ENCODE peak calls at places on chromosomes 3 and 15, in four cellular contexts. Q is esophagus squamous epithelium, C is sigmoid colon, D is A673. I is an unnamed sample.

GRCh38 chr3:113312416-113312815 is 101.1 kb downstream of the BOC start:
- DNase-seq in Q (no peak), C (no peak), D (peak; percentile 21), I (no peak)

GRCh38 chr15:93987068-93987467 is 244.3 kb upstream of the MCTP2 start:
- DNase-seq in Q (no peak), C (no peak), D (no peak), I (no peak)

GRCh38 chr3:184377882-184378445 is at the start of gene THPO:
- DNase-seq in Q (no peak), C (peak; percentile 64), D (no peak), I (no peak)

GRCh38 chr15:70268698-70269251 is 171.1 kb upstream of the TLE3 start:
- DNase-seq in Q (no peak), C (no peak), D (no peak), I (peak; percentile 56)

GRCh38 chr3:18807593-18807992 is 340.7 kb upstream of the KCNH8 start:
- DNase-seq in Q (no peak), C (no peak), D (no peak), I (no peak)

GRCh38 chr3:45134758-45135521 is 11.2 kb downstream of the CDCP1 start:
- DNase-seq in Q (no peak), C (no peak), D (no peak), I (no peak)

GRCh38 chr3:64730651-64731050 is 42.9 kb upstream of the ADAMTS9 start:
- DNase-seq in Q (no peak), C (no peak), D (no peak), I (no peak)

GRCh38 chr3:26621891-26622633 is 510 bp upstream of the LRRC3B start:
- DNase-seq in Q (no peak), C (no peak), D (no peak), I (no peak)

GRCh38 chr15:68528891-68529290 is 49.9 kb upstream of the CORO2B start:
- DNase-seq in Q (no peak), C (no peak), D (peak; percentile 21), I (no peak)

GRCh38 chr3:37054370-37054769 is 61.1 kb downstream of the MLH1 start:
- DNase-seq in Q (no peak), C (no peak), D (peak; percentile 87), I (peak; percentile 25)

GRCh38 chr15:51497806-51498205 is 124.8 kb downstream of the DMXL2 start:
- DNase-seq in Q (no peak), C (no peak), D (peak; percentile 39), I (no peak)

GRCh38 chr3:49716691-49717538 is 2.6 kb downstream of the AMIGO3 start:
- DNase-seq in Q (no peak), C (peak; percentile 60), D (no peak), I (peak; percentile 14)

GRCh38 chr3:170751083-170751893 is 118.7 kb downstream of the RPL22L1 start:
- DNase-seq in Q (no peak), C (peak; percentile 73), D (peak; percentile 91), I (no peak)

GRCh38 chr3:9703736-9704342 is at the start of gene CPNE9:
- DNase-seq in Q (no peak), C (no peak), D (no peak), I (no peak)

GRCh38 chr15:25905140-25905539 is 42.0 kb upstream of the ATP10A start:
- DNase-seq in Q (no peak), C (peak; percentile 69), D (no peak), I (no peak)

GRCh38 chr3:143122608-143123352 is 3.2 kb downstream of the CHST2 start:
- DNase-seq in Q (no peak), C (no peak), D (no peak), I (peak; percentile 53)

GRCh38 chr15:25177955-25178801 is 223.4 kb downstream of the SNRPN start:
- DNase-seq in Q (no peak), C (peak; percentile 45), D (no peak), I (no peak)

GRCh38 chr3:73572371-73572770 is 52.4 kb downstream of the PDZRN3 start:
- DNase-seq in Q (no peak), C (no peak), D (no peak), I (no peak)

GRCh38 chr3:183478501-183478900 is 50.1 kb upstream of the MCF2L2 start:
- DNase-seq in Q (no peak), C (no peak), D (no peak), I (no peak)

GRCh38 chr3:141875893-141876380 is 506 bp upstream of the ATP1B3 start:
- DNase-seq in Q (no peak), C (peak; percentile 93), D (peak; percentile 85), I (no peak)

GRCh38 chr3:70531838-70532489 is 219.5 kb upstream of the MDFIC2 start:
- DNase-seq in Q (no peak), C (no peak), D (no peak), I (no peak)

GRCh38 chr3:70071138-70071537 is 71.6 kb downstream of the SAMMSON start:
- DNase-seq in Q (no peak), C (no peak), D (no peak), I (no peak)

GRCh38 chr15:46607103-46607502 is 972.3 kb downstream of the SQOR start:
- DNase-seq in Q (no peak), C (no peak), D (no peak), I (no peak)

GRCh38 chr3:140177943-140178342 is 243.0 kb downstream of the CLSTN2 start:
- DNase-seq in Q (no peak), C (no peak), D (no peak), I (no peak)

GRCh38 chr3:70990190-70990589 is 593.3 kb downstream of the FOXP1 start:
- DNase-seq in Q (no peak), C (no peak), D (no peak), I (no peak)

GRCh38 chr15:57114070-57114469 is 195.6 kb downstream of the TCF12 start:
- DNase-seq in Q (no peak), C (no peak), D (no peak), I (no peak)

GRCh38 chr3:156353535-156353934 is 201.4 kb downstream of the SSR3 start:
- DNase-seq in Q (no peak), C (no peak), D (peak; percentile 63), I (no peak)

DNA sequence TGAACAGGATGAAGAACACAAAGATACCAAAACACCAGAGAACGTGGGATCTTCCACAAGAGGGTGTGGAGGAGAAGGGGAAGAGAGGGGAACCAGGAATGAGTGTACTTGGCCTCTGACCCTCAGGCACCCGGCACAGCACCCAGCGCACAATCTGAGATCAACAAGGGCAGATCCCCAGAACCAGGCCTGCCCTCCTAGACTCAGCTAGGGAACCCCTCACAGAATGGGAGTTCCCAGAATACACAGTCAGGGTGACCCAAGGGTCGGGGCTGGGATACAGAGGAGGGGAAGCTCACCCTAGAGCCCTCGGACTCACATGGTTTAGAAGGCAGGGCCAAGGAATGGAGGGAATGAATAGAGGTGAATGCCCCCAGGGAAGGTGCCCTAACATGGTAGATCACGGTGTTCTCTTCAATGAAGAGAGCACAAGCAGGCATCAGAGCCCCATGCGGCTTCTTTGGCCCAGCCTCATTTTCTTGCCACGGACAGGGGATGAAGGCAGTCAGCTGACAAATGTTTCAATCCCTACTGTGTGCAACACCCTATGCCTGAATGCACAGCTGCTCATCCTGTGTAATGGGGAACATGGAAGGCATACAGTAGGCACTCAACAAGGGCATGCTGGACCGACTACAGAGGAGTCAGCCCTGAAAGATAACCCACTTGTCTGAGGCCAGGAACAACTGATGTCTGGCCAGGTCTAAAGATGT is 13.1 kb downstream of the BMF start:
- DNase-seq in Q (no peak), C (no peak), D (no peak), I (no peak)
- H3K4me3 ChIP-seq in Q (no peak overlapping the region), C (no peak overlapping the region), D (no peak overlapping the region), I (no peak overlapping the region)

GRCh38 chr3:53199834-53200233 is 38.8 kb downstream of the PRKCD start:
- DNase-seq in Q (no peak), C (no peak), D (no peak), I (no peak)
- TF ChIP-seq CTCF in Q (no peak), C (no peak), D (peak; percentile 25), I (peak; percentile 27)

DNA sequence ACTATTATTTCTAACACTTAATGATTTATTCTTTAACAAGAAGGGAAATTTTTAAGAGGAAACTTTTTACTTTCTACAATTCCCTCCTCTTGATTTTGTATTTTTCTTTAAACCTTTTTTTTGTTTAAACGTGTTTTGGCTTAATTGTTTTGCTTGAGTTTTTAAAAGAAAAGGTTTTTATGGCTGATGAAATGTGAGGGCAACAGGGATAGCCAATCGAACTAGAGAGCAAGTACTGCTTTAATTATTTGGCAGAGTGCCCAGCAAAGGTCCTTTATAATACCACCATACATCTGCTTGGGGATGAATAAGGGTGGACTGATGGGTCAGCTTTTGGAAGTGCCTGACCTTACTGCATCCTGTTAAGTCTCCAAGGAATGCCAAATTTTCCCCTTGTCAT is 19.6 kb upstream of the MTHFS start:
- DNase-seq in Q (no peak), C (no peak), D (no peak), I (no peak)
- H3K36me3 ChIP-seq in Q (no peaks in the 10 kb centered on the region), C (peaks cover 12% of the 10 kb centered on the region), D (peaks cover 9% of the 10 kb centered on the region), I (peaks cover 8% of the 10 kb centered on the region)

GRCh38 chr15:23897091-23897490 is 210.0 kb upstream of the NDN start:
- DNase-seq in Q (no peak), C (no peak), D (no peak), I (no peak)
- H3K4me3 ChIP-seq in Q (no peak overlapping the region), C (peak overlapping the region; percentile 25), D (no peak overlapping the region), I (no peak overlapping the region)

DNA sequence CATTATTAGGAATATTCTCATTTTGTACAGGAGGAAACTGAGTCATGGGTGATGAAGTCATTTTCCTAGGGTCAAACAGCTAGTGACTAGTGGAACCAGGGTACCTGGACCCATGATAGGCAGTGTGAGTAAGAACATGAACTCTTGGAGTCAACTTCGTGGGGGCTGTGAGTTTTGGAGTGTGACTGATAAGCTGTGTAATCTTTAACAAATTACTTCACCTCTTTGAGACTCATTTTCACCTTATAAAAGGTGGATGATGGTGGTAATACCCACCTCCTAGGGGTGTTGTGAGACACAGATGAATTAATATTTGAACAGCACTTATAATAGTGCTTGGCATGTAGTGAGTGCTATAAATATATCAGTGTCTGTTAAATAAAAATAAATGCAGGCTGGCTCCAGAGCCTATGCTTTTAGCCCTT is 9.1 kb downstream of the SEMA6D start:
- DNase-seq in Q (no peak), C (no peak), D (no peak), I (no peak)
- TF ChIP-seq CTCF in Q (no peak), C (no peak), D (no peak), I (no peak)

DNA sequence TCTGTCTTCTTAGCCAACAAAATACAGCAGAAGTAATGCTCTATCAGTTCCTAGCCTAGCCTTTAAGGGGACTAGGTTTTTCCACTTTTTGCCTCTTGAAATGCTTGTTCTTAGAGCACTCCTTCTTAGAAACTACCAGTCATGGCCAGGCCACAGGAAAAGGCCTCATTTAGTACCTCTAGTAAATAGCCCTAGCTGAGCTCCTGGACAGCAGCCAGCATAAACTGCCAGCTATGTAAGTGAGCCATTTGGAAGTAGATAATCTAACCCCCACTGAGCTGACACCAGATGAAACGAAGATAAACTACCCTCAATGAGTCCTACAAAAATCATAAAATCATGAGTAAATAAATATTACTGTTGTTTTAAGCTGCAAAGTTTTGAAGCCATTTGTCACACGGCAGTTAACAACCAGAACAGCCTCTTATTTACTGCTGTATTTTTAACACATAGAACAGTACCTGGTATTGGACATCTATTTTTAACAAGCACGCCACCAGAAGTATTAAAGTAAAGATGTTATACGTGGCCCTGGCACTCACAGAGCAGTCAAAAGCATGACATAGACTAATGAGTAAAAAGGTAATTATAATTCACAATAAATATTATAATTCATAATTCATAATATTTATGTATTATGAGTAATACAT is 12.0 kb downstream of the TBC1D5 start:
- DNase-seq in Q (no peak), C (no peak), D (peak; percentile 89), I (no peak)
- H3K36me3 ChIP-seq in Q (no peaks in the 10 kb centered on the region), C (no peaks in the 10 kb centered on the region), D (peaks cover 6% of the 10 kb centered on the region), I (no peaks in the 10 kb centered on the region)

I was measured in GM06990.